ENCODE peak calls at places on chromosomes 6 and 20, in five cellular contexts. One of them, this sample, is unnamed.

GRCh38 chr20:63125893-63126601 is 89.9 kb downstream of the YTHDF1 start:
- DNase-seq in AG10803: no peak
- DNase-seq in breast epithelium: peak
- DNase-seq in stomach: no peak
- DNase-seq in fibroblast of lung: no peak
- DNase-seq in this sample: no peak

GRCh38 chr6:10461850-10462249 is 47.0 kb upstream of the TFAP2A start:
- DNase-seq in AG10803: no peak
- DNase-seq in breast epithelium: no peak
- DNase-seq in stomach: no peak
- DNase-seq in fibroblast of lung: no peak
- DNase-seq in this sample: no peak

GRCh38 chr20:3237958-3238615 is 903 bp downstream of the SLC4A11 start:
- DNase-seq in AG10803: no peak
- DNase-seq in breast epithelium: no peak
- DNase-seq in stomach: no peak
- DNase-seq in fibroblast of lung: no peak
- DNase-seq in this sample: no peak

GRCh38 chr6:153625089-153625488 is 414.0 kb upstream of the OPRM1 start:
- DNase-seq in AG10803: no peak
- DNase-seq in breast epithelium: no peak
- DNase-seq in stomach: no peak
- DNase-seq in fibroblast of lung: peak
- DNase-seq in this sample: no peak

GRCh38 chr20:50120935-50121693 is 8.2 kb upstream of the UBE2V1 start:
- DNase-seq in AG10803: peak
- DNase-seq in breast epithelium: no peak
- DNase-seq in stomach: peak
- DNase-seq in fibroblast of lung: peak
- DNase-seq in this sample: peak

GRCh38 chr6:1636971-1637871 is 27.5 kb downstream of the FOXC1 start:
- DNase-seq in AG10803: no peak
- DNase-seq in breast epithelium: no peak
- DNase-seq in stomach: peak
- DNase-seq in fibroblast of lung: no peak
- DNase-seq in this sample: no peak

GRCh38 chr20:38550274-38550673 is 30.7 kb upstream of the ADIG start:
- DNase-seq in AG10803: no peak
- DNase-seq in breast epithelium: no peak
- DNase-seq in stomach: no peak
- DNase-seq in fibroblast of lung: no peak
- DNase-seq in this sample: peak

GRCh38 chr6:50076431-50076830 is 26.7 kb upstream of the DEFB112 start:
- DNase-seq in AG10803: no peak
- DNase-seq in breast epithelium: no peak
- DNase-seq in stomach: no peak
- DNase-seq in fibroblast of lung: no peak
- DNase-seq in this sample: no peak

GRCh38 chr6:55998586-55998985 is 123.2 kb upstream of the BMP5 start:
- DNase-seq in AG10803: no peak
- DNase-seq in breast epithelium: no peak
- DNase-seq in stomach: no peak
- DNase-seq in fibroblast of lung: peak
- DNase-seq in this sample: no peak

GRCh38 chr6:42049116-42049809 is 1.1 kb upstream of the TAF8 start:
- DNase-seq in AG10803: no peak
- DNase-seq in breast epithelium: no peak
- DNase-seq in stomach: no peak
- DNase-seq in fibroblast of lung: no peak
- DNase-seq in this sample: no peak

GRCh38 chr6:27966044-27966443 is 9.0 kb downstream of the OR2B6 start:
- DNase-seq in AG10803: no peak
- DNase-seq in breast epithelium: no peak
- DNase-seq in stomach: no peak
- DNase-seq in fibroblast of lung: no peak
- DNase-seq in this sample: no peak

GRCh38 chr6:170225852-170226417 is 64.9 kb downstream of the DLL1 start:
- DNase-seq in AG10803: no peak
- DNase-seq in breast epithelium: no peak
- DNase-seq in stomach: peak
- DNase-seq in fibroblast of lung: no peak
- DNase-seq in this sample: no peak
- TF ChIP-seq CTCF in AG10803: no peak
- TF ChIP-seq CTCF in breast epithelium: no peak
- TF ChIP-seq CTCF in stomach: no peak
- TF ChIP-seq CTCF in fibroblast of lung: no peak
- TF ChIP-seq CTCF in this sample: no peak

DNA sequence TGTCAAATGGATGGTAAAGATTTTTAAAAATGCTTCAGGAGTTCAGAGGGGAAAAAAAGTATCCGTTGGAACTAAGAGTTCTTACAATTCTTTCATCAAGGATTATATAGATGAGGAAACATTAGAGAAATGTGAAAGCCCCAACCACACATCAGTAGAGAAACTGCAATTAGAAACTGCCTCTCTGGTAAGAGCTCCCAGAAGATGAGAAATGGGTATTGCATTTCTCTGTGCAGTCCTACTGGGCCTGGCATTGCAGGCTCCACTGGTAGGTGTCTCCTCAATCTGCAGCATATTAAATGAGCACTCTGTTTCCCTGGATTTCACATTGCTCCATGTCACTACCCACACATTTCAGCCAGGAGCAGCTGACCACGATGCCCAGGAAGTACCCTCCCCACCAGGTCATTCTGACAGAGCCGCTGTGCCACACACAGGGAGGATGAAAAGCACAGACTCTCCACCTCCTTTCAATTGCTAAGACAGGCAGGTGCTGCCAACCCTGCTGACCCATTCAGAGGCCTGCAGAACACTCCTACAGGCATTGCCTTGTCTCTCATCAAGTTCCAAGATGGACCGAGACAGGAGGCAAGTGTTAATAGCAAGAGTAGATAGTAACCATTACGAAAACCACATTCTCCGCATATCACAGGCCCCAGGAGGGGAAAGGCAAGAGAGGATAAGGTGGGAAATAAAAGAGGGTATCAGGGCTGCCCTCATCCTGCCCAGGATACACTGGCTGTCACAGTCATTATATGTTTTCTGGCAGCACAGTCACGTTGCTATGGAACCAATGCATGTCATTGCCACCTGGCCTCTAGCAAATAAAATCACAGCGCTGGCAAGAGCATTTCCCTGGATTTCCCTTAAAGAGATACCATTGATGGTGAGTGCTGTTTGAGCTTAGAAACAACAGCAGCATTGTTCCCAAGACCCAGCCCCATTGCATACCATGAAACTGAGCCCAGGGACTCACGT is 241.7 kb downstream of the ATXN1 start:
- DNase-seq in AG10803: no peak
- DNase-seq in breast epithelium: no peak
- DNase-seq in stomach: no peak
- DNase-seq in fibroblast of lung: no peak
- DNase-seq in this sample: no peak
- H3K4me3 ChIP-seq in AG10803: no peak
- H3K4me3 ChIP-seq in breast epithelium: no peak
- H3K4me3 ChIP-seq in stomach: no peak
- H3K4me3 ChIP-seq in fibroblast of lung: no peak
- H3K4me3 ChIP-seq in this sample: no peak

GRCh38 chr6:33735201-33735600 is 11.5 kb downstream of the IP6K3 start:
- DNase-seq in AG10803: no peak
- DNase-seq in breast epithelium: no peak
- DNase-seq in stomach: no peak
- DNase-seq in fibroblast of lung: no peak
- DNase-seq in this sample: no peak
- TF ChIP-seq CTCF in AG10803: no peak
- TF ChIP-seq CTCF in breast epithelium: no peak
- TF ChIP-seq CTCF in stomach: no peak
- TF ChIP-seq CTCF in fibroblast of lung: no peak
- TF ChIP-seq CTCF in this sample: no peak

GRCh38 chr6:51813904-51814303 is 273.5 kb downstream of the PKHD1 start:
- DNase-seq in AG10803: no peak
- DNase-seq in breast epithelium: no peak
- DNase-seq in stomach: no peak
- DNase-seq in fibroblast of lung: no peak
- DNase-seq in this sample: no peak

GRCh38 chr6:51817832-51818231 is 269.6 kb downstream of the PKHD1 start:
- DNase-seq in AG10803: no peak
- DNase-seq in breast epithelium: no peak
- DNase-seq in stomach: no peak
- DNase-seq in fibroblast of lung: no peak
- DNase-seq in this sample: no peak

GRCh38 chr6:51820555-51820954 is 266.9 kb downstream of the PKHD1 start:
- DNase-seq in AG10803: no peak
- DNase-seq in breast epithelium: no peak
- DNase-seq in stomach: no peak
- DNase-seq in fibroblast of lung: no peak
- DNase-seq in this sample: no peak

GRCh38 chr6:51814418-51814817 is 273.0 kb downstream of the PKHD1 start:
- DNase-seq in AG10803: no peak
- DNase-seq in breast epithelium: no peak
- DNase-seq in stomach: no peak
- DNase-seq in fibroblast of lung: no peak
- DNase-seq in this sample: no peak

GRCh38 chr6:51818520-51819022 is 268.8 kb downstream of the PKHD1 start:
- DNase-seq in AG10803: no peak
- DNase-seq in breast epithelium: no peak
- DNase-seq in stomach: no peak
- DNase-seq in fibroblast of lung: no peak
- DNase-seq in this sample: no peak
- H3K4me3 ChIP-seq in AG10803: no peak
- H3K4me3 ChIP-seq in breast epithelium: no peak
- H3K4me3 ChIP-seq in stomach: no peak
- H3K4me3 ChIP-seq in fibroblast of lung: no peak
- H3K4me3 ChIP-seq in this sample: no peak

DNA sequence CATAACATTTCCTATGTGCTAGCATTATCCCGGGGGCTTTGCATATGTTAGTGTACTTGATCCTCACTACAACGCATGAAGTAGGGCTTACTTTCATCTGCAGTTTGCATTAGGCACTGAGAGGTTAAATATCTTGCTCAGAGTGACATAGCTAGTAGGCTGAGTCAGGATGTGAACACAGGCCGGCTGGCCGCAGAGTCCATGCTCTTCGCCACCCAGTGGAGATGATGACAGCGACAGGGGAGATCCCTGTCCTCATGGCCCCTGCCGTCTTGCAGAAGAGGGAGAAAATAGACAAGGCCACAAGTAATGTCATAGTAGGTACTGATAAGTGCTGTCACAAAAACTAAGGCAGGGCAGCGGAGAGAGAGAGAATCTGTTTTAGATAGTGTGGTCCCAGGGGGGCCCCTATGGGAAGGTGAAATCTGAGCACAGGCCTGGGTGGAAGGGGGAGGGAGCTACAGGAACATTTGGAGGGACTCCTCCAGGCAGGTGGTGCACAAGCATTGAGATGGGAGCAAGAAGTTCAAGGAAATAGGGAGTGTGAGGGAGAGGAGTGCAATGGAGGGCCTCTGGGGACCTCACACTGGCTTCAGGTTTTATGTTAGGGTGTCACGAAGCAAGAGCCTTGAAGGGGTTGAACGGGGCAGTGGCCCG is 46.8 kb downstream of the LYRM4 start:
- DNase-seq in AG10803: peak
- DNase-seq in breast epithelium: no peak
- DNase-seq in stomach: no peak
- DNase-seq in fibroblast of lung: peak
- DNase-seq in this sample: peak
- TF ChIP-seq CTCF in AG10803: peak
- TF ChIP-seq CTCF in breast epithelium: no peak
- TF ChIP-seq CTCF in stomach: no peak
- TF ChIP-seq CTCF in fibroblast of lung: peak
- TF ChIP-seq CTCF in this sample: no peak